ENCODE peak calls at places on chromosomes 4 and X, in seven cellular contexts. R is endothelial cell of umbilical vein, B is HCT116, I is sigmoid colon, C is transverse colon, O is GM23338, Q is HepG2. J is an unnamed sample.

GRCh38 chrX:73478961-73479360 is 32.1 kb downstream of the CDX4 start:
- DNase-seq in R (no peak), B (no peak), I (no peak), C (no peak), O (peak), Q (peak), J (no peak)

GRCh38 chr4:7811536-7812190 is 128.0 kb downstream of the AFAP1 start:
- DNase-seq in R (no peak), B (no peak), I (peak), C (peak), O (peak), Q (no peak), J (no peak)

GRCh38 chr4:174764105-174764729 is 64.8 kb downstream of the GLRA3 start:
- DNase-seq in R (peak), B (peak), I (no peak), C (no peak), O (peak), Q (peak), J (no peak)

GRCh38 chr4:169485791-169486742 is 126.3 kb downstream of the NEK1 start:
- DNase-seq in R (peak), B (peak), I (no peak), C (peak), O (peak), Q (peak), J (no peak)

GRCh38 chrX:149845385-149845784 is 35.6 kb upstream of the MAGEA8 start:
- DNase-seq in R (no peak), B (no peak), I (no peak), C (no peak), O (no peak), Q (no peak), J (no peak)

GRCh38 chrX:1281511-1281910 is 12.9 kb downstream of the CSF2RA start:
- DNase-seq in R (no peak), B (no peak), I (no peak), C (no peak), O (no peak), Q (no peak), J (no peak)

GRCh38 chr4:73309211-73309610 is 50.6 kb upstream of the ANKRD17 start:
- DNase-seq in R (no peak), B (no peak), I (no peak), C (no peak), O (no peak), Q (no peak), J (no peak)

GRCh38 chr4:181548873-181549541 is 694.2 kb upstream of the TENM3 start:
- DNase-seq in R (no peak), B (peak), I (no peak), C (no peak), O (no peak), Q (peak), J (no peak)

GRCh38 chr4:74364649-74365491 is at the start of gene EREG:
- DNase-seq in R (peak), B (peak), I (peak), C (peak), O (peak), Q (no peak), J (no peak)

GRCh38 chr4:15756361-15756861 is 21.7 kb upstream of the CD38 start:
- DNase-seq in R (no peak), B (peak), I (no peak), C (peak), O (no peak), Q (peak), J (no peak)

GRCh38 chrX:38916801-38917200 is 115.5 kb downstream of the MID1IP1 start:
- DNase-seq in R (no peak), B (no peak), I (no peak), C (no peak), O (no peak), Q (no peak), J (no peak)

GRCh38 chr4:7160951-7161440 is 31.3 kb upstream of the SORCS2 start:
- DNase-seq in R (no peak), B (no peak), I (peak), C (no peak), O (no peak), Q (peak), J (no peak)

DNA sequence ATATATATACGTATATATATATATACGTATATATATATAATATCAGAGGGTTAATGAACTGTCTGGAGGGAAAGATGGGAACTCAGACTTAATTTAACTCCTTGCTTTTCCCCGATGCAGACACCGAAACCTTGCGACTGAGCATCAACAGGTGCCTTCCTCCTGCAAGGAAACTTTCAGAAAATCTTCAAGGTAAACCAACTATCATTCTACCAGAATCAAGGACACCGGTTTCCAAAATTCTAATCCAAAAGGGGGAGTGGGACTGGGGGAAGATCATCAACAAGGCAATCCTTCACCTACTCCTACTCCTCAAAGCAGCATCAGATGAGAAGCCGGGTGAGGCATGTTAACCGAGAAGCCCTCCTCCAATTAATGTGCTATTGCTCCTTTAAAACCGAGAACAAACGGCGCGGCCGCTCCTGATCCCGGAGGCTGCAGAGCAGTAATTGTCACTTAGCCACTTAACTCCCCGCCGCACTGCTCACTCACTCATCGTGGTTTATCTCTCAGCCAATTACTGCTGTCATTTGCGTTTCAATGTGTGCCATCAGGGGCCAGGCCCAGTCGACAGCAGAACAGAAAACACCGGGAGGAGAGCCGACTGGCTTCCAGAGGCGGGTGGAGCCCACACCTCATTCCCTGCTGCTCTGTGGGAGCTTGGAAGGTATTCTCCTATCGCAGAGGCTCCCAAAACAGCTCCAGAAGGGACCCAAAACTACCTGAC is 61.7 kb downstream of the MAML3 start:
- DNase-seq in R (peak), B (no peak), I (no peak), C (peak), O (peak), Q (no peak), J (no peak)
- TF ChIP-seq POLR2AphosphoS5 in R (no peak), B (no peak), I (no peak), C (no peak), O (no peak), Q (no peak), J (no peak)

DNA sequence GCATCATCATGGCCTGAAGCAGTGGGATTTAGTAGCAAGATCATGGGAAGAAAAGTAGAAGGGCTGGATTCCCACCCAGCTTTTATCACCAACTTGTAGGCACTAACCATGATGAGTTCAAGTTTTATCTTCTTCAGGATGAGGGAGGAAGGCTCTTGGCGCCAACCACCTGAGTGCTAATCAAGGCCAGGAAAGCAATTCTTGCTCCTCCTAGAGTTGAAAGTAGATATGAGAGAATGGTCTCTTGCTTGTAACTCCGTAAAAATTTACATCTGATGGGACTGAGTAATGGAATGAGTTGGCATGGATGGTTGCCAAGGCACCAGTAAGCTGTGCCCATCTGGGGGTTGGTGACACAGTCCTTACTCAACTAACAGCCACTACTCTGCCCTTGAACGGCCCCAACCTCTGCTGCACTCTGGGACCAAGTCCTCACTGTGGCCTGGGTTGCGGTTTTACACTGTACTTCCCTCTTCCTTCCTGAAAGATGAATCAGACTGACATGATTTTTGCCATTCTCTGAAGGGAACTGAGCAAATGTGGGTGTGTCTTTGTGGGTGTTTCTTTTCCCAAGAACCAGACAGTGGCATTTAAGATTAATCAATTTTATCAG is 39.4 kb upstream of the NDP start:
- DNase-seq in R (peak), B (peak), I (peak), C (peak), O (no peak), Q (no peak), J (no peak)
- TF ChIP-seq POLR2AphosphoS5 in R (peak), B (peak), I (no peak), C (no peak), O (no peak), Q (no peak), J (no peak)

GRCh38 chr4:77854431-77855111 is 8.1 kb upstream of the MRPL1 start:
- DNase-seq in R (peak), B (no peak), I (no peak), C (no peak), O (no peak), Q (no peak), J (no peak)
- TF ChIP-seq POLR2AphosphoS5 in R (no peak), B (no peak), I (peak), C (peak), O (no peak), Q (no peak), J (no peak)

GRCh38 chrX:30880058-30880457 is 9.0 kb downstream of the TAB3 start:
- DNase-seq in R (no peak), B (no peak), I (no peak), C (no peak), O (no peak), Q (no peak), J (no peak)
- TF ChIP-seq POLR2AphosphoS5 in R (no peak), B (no peak), I (no peak), C (no peak), O (no peak), Q (no peak), J (no peak)